ENCODE peak calls at places on chromosomes 11 and 22, in six cellular contexts. U is stomach, L is tibial nerve, I is cardiac fibroblast, N is dorsolateral prefrontal cortex, E is lower leg skin. X is an unnamed sample.

GRCh38 chr11:38593649-38594048 is 1995.6 kb upstream of the RAG2 start:
- DNase-seq in U (no peak), E (no peak), I (peak; percentile 45), L (no peak), N (no peak), X (no peak)

GRCh38 chr11:64854534-64855502 is 10.4 kb upstream of the CDC42BPG start:
- DNase-seq in N (no peak), I (peak; percentile 95), E (peak; percentile 97), L (peak; percentile 64), U (peak; percentile 82), X (peak; percentile 64)

GRCh38 chr11:134032501-134033091 is 36.3 kb upstream of the JAM3 start:
- DNase-seq in N (peak; percentile 62), I (no peak), E (no peak), U (no peak), L (no peak), X (no peak)

GRCh38 chr11:96748639-96749370 is 359.0 kb downstream of the JRKL start:
- DNase-seq in U (no peak), L (no peak), N (no peak), I (peak; percentile 59), E (no peak), X (no peak)

GRCh38 chr22:32327066-32327465 is 30.6 kb upstream of the RFPL3 start:
- DNase-seq in I (peak; percentile 18), L (no peak), E (peak; percentile 71), U (peak; percentile 23), N (no peak), X (no peak)

GRCh38 chr22:27810566-27810965 is 9.0 kb upstream of the MN1 start:
- DNase-seq in L (peak; percentile 70), U (peak; percentile 73), E (no peak), N (no peak), I (peak; percentile 39), X (no peak)

GRCh38 chr11:12094872-12095800 is 15.3 kb upstream of the MICAL2 start:
- DNase-seq in I (no peak), L (no peak), N (no peak), U (peak; percentile 41), E (peak; percentile 54), X (no peak)

GRCh38 chr11:65917434-65918210 is 1.2 kb downstream of the C11orf68 start:
- DNase-seq in N (no peak), E (no peak), I (no peak), U (no peak), L (no peak), X (no peak)

GRCh38 chr11:64406221-64406946 is 47.4 kb downstream of the RPS6KA4 start:
- DNase-seq in E (no peak), I (no peak), U (no peak), N (no peak), L (no peak), X (no peak)

GRCh38 chr11:111403021-111403725 is 24.1 kb upstream of the POU2AF1 start:
- DNase-seq in E (peak; percentile 17), N (no peak), U (no peak), I (no peak), L (no peak), X (no peak)

GRCh38 chr11:18295316-18295715 is 26.6 kb downstream of the HPS5 start:
- DNase-seq in U (no peak), E (no peak), I (no peak), L (no peak), N (no peak), X (no peak)

GRCh38 chr11:97814325-97814959 is 1206.3 kb upstream of the CNTN5 start:
- DNase-seq in E (no peak), N (no peak), L (no peak), U (no peak), I (peak; percentile 37), X (no peak)

GRCh38 chr11:10454506-10454901 is 560 bp upstream of the AMPD3 start:
- DNase-seq in L (no peak), E (no peak), N (no peak), I (no peak), U (no peak), X (no peak)

GRCh38 chr11:32088117-32088941 is 2.5 kb upstream of the RCN1 start:
- DNase-seq in U (peak; percentile 73), N (no peak), I (peak; percentile 97), E (no peak), L (peak; percentile 41), X (peak; percentile 79)

GRCh38 chr11:16891964-16892363 is 122.2 kb downstream of the PLEKHA7 start:
- DNase-seq in U (no peak), E (no peak), I (peak; percentile 51), N (no peak), L (no peak), X (no peak)

GRCh38 chr11:105635466-105635865 is 25.6 kb downstream of the GRIA4 start:
- DNase-seq in N (no peak), I (no peak), E (no peak), U (no peak), L (no peak), X (no peak)
- H3K4me3 ChIP-seq in N (no peak overlapping the region), I (no peak overlapping the region), E (no peak overlapping the region), U (no peak overlapping the region), L (no peak overlapping the region), X (no peak overlapping the region)

GRCh38 chr22:37569009-37569920 is 9.0 kb downstream of the CDC42EP1 start:
- DNase-seq in U (peak; percentile 93), I (no peak), E (no peak), L (no peak), N (peak; percentile 95), X (no peak)

GRCh38 chr22:37570661-37570976 is 9.3 kb downstream of the LGALS2 start:
- DNase-seq in I (no peak), U (no peak), E (no peak), N (no peak), L (no peak), X (no peak)

GRCh38 chr22:37571992-37572373 is 7.9 kb downstream of the LGALS2 start:
- DNase-seq in N (no peak), L (no peak), U (no peak), E (no peak), I (no peak), X (no peak)

GRCh38 chr22:37569921-37570660 is 9.8 kb downstream of the LGALS2 start:
- DNase-seq in E (no peak), L (no peak), I (no peak), U (peak; percentile 96), N (no peak), X (no peak)

GRCh38 chr22:37571258-37571991 is 8.5 kb downstream of the LGALS2 start:
- DNase-seq in U (no peak), I (no peak), L (no peak), N (no peak), E (no peak), X (no peak)
- TF ChIP-seq CTCF in U (no peak), I (peak; percentile 17), L (no peak), N (peak; percentile 33), E (no peak), X (peak; percentile 26)

GRCh38 chr11:20739004-20739612 is 69.7 kb downstream of the NELL1 start:
- DNase-seq in U (no peak), E (no peak), N (no peak), L (no peak), I (no peak), X (no peak)
- H3K4me3 ChIP-seq in U (no peak overlapping the region), E (no peak overlapping the region), N (no peak overlapping the region), L (no peak overlapping the region), I (no peak overlapping the region), X (no peak overlapping the region)

GRCh38 chr11:8911040-8911823 is at the start of gene AKIP1:
- DNase-seq in N (peak; percentile 87), L (peak; percentile 87), I (peak; percentile 94), E (peak; percentile 98), U (peak; percentile 94), X (peak; percentile 13)
- TF ChIP-seq CTCF in N (no peak), L (no peak), I (peak; percentile 3), E (no peak), U (no peak), X (no peak)

DNA sequence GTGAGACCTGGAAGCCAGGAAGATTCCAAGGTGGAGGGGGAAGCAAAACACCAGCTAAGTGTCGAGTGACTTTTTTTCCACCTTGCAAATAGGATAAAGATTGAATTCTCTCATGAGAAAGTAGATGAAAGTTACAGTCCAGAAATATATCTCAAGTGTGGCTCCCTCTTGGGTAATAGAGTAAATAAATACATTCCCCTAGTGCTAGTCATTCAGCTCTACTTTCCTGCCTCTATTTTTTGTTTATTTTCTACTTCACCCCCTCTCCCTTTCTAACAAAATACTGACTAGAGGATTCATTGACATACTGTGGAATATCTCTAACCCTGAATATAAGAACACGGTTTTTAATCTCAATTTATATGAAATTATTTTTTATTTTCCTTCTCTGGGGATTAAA is 19.2 kb upstream of the OOSP4B start:
- DNase-seq in U (no peak), E (no peak), N (no peak), L (no peak), I (no peak), X (no peak)
- H3K4me3 ChIP-seq in U (no peak overlapping the region), E (no peak overlapping the region), N (no peak overlapping the region), L (no peak overlapping the region), I (no peak overlapping the region), X (no peak overlapping the region)